ENCODE peak calls at places on chromosomes 16 and 17, in nine cellular contexts. X is mesendoderm; V is heart right ventricle; I is heart left ventricle; T is thoracic aorta; B is A549; W is transverse colon; U is CD8-positive, alpha-beta memory T cell; C is right atrium auricular region. M is an unnamed sample.

GRCh38 chr17:17204041-17204591 is 2.0 kb downstream of the PLD6 start:
- DNase-seq in X (no peak), V (peak; percentile 55), I (peak; percentile 68), T (no peak), B (no peak), W (peak; percentile 30), U (no peak), C (no peak), M (no peak)

GRCh38 chr16:49782405-49782804 is 73.5 kb downstream of the ZNF423 start:
- DNase-seq in X (no peak), V (peak; percentile 25), I (no peak), T (no peak), B (no peak), W (no peak), U (no peak), C (no peak), M (no peak)

GRCh38 chr16:67028555-67029248 is at the start of gene CBFB:
- DNase-seq in X (peak; percentile 94), V (peak; percentile 91), I (peak; percentile 94), T (peak; percentile 69), B (peak; percentile 95), W (peak; percentile 93), U (peak; percentile 91), C (peak; percentile 91), M (peak; percentile 96)

GRCh38 chr16:58628845-58629680 is 563 bp downstream of the CNOT1 start:
- DNase-seq in X (peak; percentile 54), V (peak; percentile 40), I (peak; percentile 49), T (peak; percentile 6), B (peak; percentile 34), W (peak; percentile 77), U (peak; percentile 51), C (peak; percentile 74), M (peak; percentile 77)

GRCh38 chr16:14321542-14321941 is 250.4 kb downstream of the MRTFB start:
- DNase-seq in X (peak; percentile 43), V (peak; percentile 82), I (peak; percentile 87), T (no peak), B (peak; percentile 56), W (no peak), U (no peak), C (no peak), M (no peak)

GRCh38 chr17:4189280-4189679 is 46.3 kb downstream of the CYB5D2 start:
- DNase-seq in X (no peak), V (no peak), I (no peak), T (no peak), B (no peak), W (no peak), U (no peak), C (no peak), M (peak; percentile 6)

GRCh38 chr17:66373079-66373478 is 70.7 kb downstream of the PRKCA start:
- DNase-seq in X (no peak), V (no peak), I (no peak), T (no peak), B (no peak), W (no peak), U (no peak), C (no peak), M (no peak)

GRCh38 chr17:62178579-62178978 is 113.5 kb upstream of the MED13 start:
- DNase-seq in X (peak; percentile 33), V (no peak), I (no peak), T (no peak), B (peak; percentile 47), W (no peak), U (no peak), C (no peak), M (no peak)

GRCh38 chr17:63279498-63280230 is 166.4 kb downstream of the CYB561 start:
- DNase-seq in X (no peak), V (no peak), I (no peak), T (no peak), B (no peak), W (no peak), U (no peak), C (no peak), M (no peak)

GRCh38 chr16:66262253-66263167 is 104.0 kb upstream of the CDH5 start:
- DNase-seq in X (no peak), V (no peak), I (peak; percentile 61), T (no peak), B (no peak), W (no peak), U (no peak), C (peak; percentile 62), M (no peak)

GRCh38 chr16:66814734-66815133 is 13.3 kb upstream of the TERB1 start:
- DNase-seq in X (no peak), V (no peak), I (no peak), T (no peak), B (no peak), W (no peak), U (no peak), C (no peak), M (no peak)

GRCh38 chr16:80680839-80681238 is 123.6 kb downstream of the CDYL2 start:
- DNase-seq in X (no peak), V (no peak), I (no peak), T (no peak), B (no peak), W (no peak), U (no peak), C (no peak), M (no peak)

GRCh38 chr16:83272201-83272600 is 535.6 kb upstream of the HSBP1 start:
- DNase-seq in X (no peak), V (no peak), I (no peak), T (no peak), B (no peak), W (no peak), U (no peak), C (no peak), M (no peak)

GRCh38 chr16:48053346-48053745 is 102.4 kb downstream of the ABCC12 start:
- DNase-seq in X (peak; percentile 98), V (no peak), I (no peak), T (no peak), B (no peak), W (no peak), U (no peak), C (no peak), M (no peak)

GRCh38 chr16:87924041-87924851 is 12.1 kb downstream of the CA5A start:
- DNase-seq in X (no peak), V (no peak), I (no peak), T (no peak), B (no peak), W (peak; percentile 25), U (no peak), C (no peak), M (no peak)

GRCh38 chr16:85081765-85082164 is 30.5 kb downstream of the CIBAR2 start:
- DNase-seq in X (no peak), V (no peak), I (no peak), T (no peak), B (no peak), W (no peak), U (no peak), C (no peak), M (no peak)

GRCh38 chr17:1029196-1029911 is 32.4 kb downstream of the TIMM22 start:
- DNase-seq in X (no peak), V (no peak), I (no peak), T (peak; percentile 54), B (no peak), W (peak; percentile 43), U (no peak), C (peak; percentile 87), M (no peak)

GRCh38 chr17:77606146-77606864 is 352.2 kb upstream of the TNRC6C start:
- DNase-seq in X (no peak), V (no peak), I (no peak), T (no peak), B (no peak), W (no peak), U (no peak), C (no peak), M (no peak)
- H3K4me3 ChIP-seq in X (no peak overlapping the region), V (no peak overlapping the region), I (no peak overlapping the region), T (no peak overlapping the region), B (no peak overlapping the region), W (no peak overlapping the region), U (no peak overlapping the region), C (no peak overlapping the region), M (no peak overlapping the region)

DNA sequence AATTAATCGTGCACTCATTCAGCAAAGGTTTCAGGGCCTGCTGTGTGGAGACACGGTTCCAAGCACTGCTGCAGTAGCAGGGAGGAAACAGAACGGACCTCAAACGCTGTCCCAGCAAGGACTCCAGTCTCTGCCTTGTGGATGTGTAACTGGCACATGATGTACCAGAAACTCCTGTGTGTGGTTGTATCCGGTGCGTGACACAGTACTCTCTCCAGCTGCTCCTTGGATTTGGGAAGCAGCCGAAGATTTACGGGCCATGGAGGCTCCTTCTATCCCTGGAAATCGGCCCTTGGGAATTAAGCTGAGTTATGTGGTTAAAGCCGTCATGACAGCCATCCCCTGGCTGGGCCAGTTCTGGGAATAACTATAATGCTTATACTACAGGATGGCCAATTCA is 8.5 kb upstream of the ANKRD11 start:
- DNase-seq in X (no peak), V (peak; percentile 60), I (peak; percentile 53), T (no peak), B (no peak), W (peak; percentile 25), U (no peak), C (no peak), M (no peak)
- H3K27ac ChIP-seq in X (no peak overlapping the region), V (no peak overlapping the region), I (no peak overlapping the region), T (no peak overlapping the region), B (no peak overlapping the region), W (peak overlapping the region; percentile 66), U (no peak overlapping the region), C (no peak overlapping the region), M (no peak overlapping the region)

GRCh38 chr17:65049085-65049756 is 7.3 kb downstream of the GNA13 start:
- DNase-seq in X (no peak), V (no peak), I (no peak), T (no peak), B (no peak), W (no peak), U (no peak), C (no peak), M (peak; percentile 47)
- H3K4me3 ChIP-seq in X (no peak overlapping the region), V (no peak overlapping the region), I (no peak overlapping the region), T (no peak overlapping the region), B (no peak overlapping the region), W (no peak overlapping the region), U (no peak overlapping the region), C (no peak overlapping the region), M (no peak overlapping the region)

DNA sequence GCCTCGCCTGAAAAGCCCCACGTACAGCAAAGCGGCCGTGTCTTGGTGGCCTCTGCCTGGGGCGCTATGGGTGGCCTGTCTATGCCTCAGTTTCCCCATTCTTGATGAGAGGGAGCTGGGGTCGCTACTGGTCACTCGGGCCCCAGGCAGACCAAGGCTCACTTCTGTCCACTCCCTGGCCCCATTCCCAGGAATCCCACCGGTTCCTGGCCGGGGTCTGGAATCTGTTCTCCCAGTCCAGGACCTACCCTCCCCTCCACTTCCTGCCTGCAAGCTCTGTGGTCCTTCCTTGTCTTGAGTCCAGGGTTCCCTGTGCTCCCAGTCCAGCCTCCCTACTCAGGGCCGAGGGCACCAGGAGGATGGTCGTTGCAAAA is 24.5 kb downstream of the METRNL start:
- DNase-seq in X (no peak), V (no peak), I (no peak), T (no peak), B (no peak), W (no peak), U (no peak), C (no peak), M (no peak)
- H3K27ac ChIP-seq in X (no peak overlapping the region), V (peak overlapping the region; percentile 19), I (no peak overlapping the region), T (peak overlapping the region; percentile 53), B (no peak overlapping the region), W (peak overlapping the region; percentile 57), U (no peak overlapping the region), C (peak overlapping the region; percentile 69), M (no peak overlapping the region)

GRCh38 chr16:31181102-31181830 is 1.3 kb downstream of the FUS start:
- DNase-seq in X (peak; percentile 41), V (peak; percentile 48), I (peak; percentile 46), T (no peak), B (no peak), W (peak; percentile 38), U (peak; percentile 15), C (peak; percentile 63), M (no peak)
- H3K4me3 ChIP-seq in X (peak overlapping the region; percentile 99), V (peak overlapping the region; percentile 72), I (peak overlapping the region; percentile 83), T (peak overlapping the region; percentile 99), B (peak overlapping the region; percentile 68), W (peak overlapping the region; percentile 70), U (peak overlapping the region; percentile 85), C (peak overlapping the region; percentile 99), M (peak overlapping the region; percentile 97)

GRCh38 chr16:27687605-27688004 is 137.7 kb downstream of the KATNIP start:
- DNase-seq in X (no peak), V (no peak), I (no peak), T (no peak), B (no peak), W (no peak), U (no peak), C (no peak), M (no peak)
- H3K27ac ChIP-seq in X (no peak overlapping the region), V (peak overlapping the region; percentile 13), I (no peak overlapping the region), T (no peak overlapping the region), B (no peak overlapping the region), W (no peak overlapping the region), U (no peak overlapping the region), C (peak overlapping the region; percentile 86), M (no peak overlapping the region)

M was measured in CD4-positive, alpha-beta memory T cell.